ENCODE peak calls at places on chromosomes 1 and 21, in five cellular contexts. One of them, this sample, is unnamed.

GRCh38 chr1:85282424-85282823 is 6.0 kb upstream of the BCL10 start:
- DNase-seq in HT-29: peak
- DNase-seq in WTC11: peak
- DNase-seq in H54: no peak
- DNase-seq in tibial artery: no peak
- DNase-seq in this sample: no peak

GRCh38 chr1:182616130-182617074 is 12.2 kb upstream of the RGS16 start:
- DNase-seq in HT-29: peak
- DNase-seq in WTC11: peak
- DNase-seq in H54: no peak
- DNase-seq in tibial artery: peak
- DNase-seq in this sample: no peak

GRCh38 chr1:241551759-241552638 is 19.8 kb downstream of the KMO start:
- DNase-seq in HT-29: no peak
- DNase-seq in WTC11: no peak
- DNase-seq in H54: no peak
- DNase-seq in tibial artery: no peak
- DNase-seq in this sample: no peak

GRCh38 chr1:228148971-228149340 is 774 bp upstream of the GJC2 start:
- DNase-seq in HT-29: peak
- DNase-seq in WTC11: no peak
- DNase-seq in H54: no peak
- DNase-seq in tibial artery: no peak
- DNase-seq in this sample: no peak

GRCh38 chr1:169838942-169839341 is 44.2 kb upstream of the METTL18 start:
- DNase-seq in HT-29: no peak
- DNase-seq in WTC11: no peak
- DNase-seq in H54: no peak
- DNase-seq in tibial artery: no peak
- DNase-seq in this sample: no peak

GRCh38 chr1:223776075-223776814 is 63.9 kb downstream of the CAPN2 start:
- DNase-seq in HT-29: peak
- DNase-seq in WTC11: no peak
- DNase-seq in H54: peak
- DNase-seq in tibial artery: no peak
- DNase-seq in this sample: peak

GRCh38 chr1:6239950-6240768 is 3.8 kb upstream of the HES3 start:
- DNase-seq in HT-29: no peak
- DNase-seq in WTC11: no peak
- DNase-seq in H54: no peak
- DNase-seq in tibial artery: no peak
- DNase-seq in this sample: no peak

GRCh38 chr1:229024528-229025119 is 246.3 kb upstream of the RAB4A start:
- DNase-seq in HT-29: peak
- DNase-seq in WTC11: no peak
- DNase-seq in H54: peak
- DNase-seq in tibial artery: no peak
- DNase-seq in this sample: no peak

GRCh38 chr1:218810336-218810735 is 363.3 kb upstream of the LYPLAL1 start:
- DNase-seq in HT-29: no peak
- DNase-seq in WTC11: no peak
- DNase-seq in H54: no peak
- DNase-seq in tibial artery: no peak
- DNase-seq in this sample: no peak

GRCh38 chr1:147757015-147757990 is 3.1 kb downstream of the GJA5 start:
- DNase-seq in HT-29: peak
- DNase-seq in WTC11: no peak
- DNase-seq in H54: no peak
- DNase-seq in tibial artery: no peak
- DNase-seq in this sample: no peak

GRCh38 chr1:46102769-46103476 is 29.5 kb downstream of the PIK3R3 start:
- DNase-seq in HT-29: no peak
- DNase-seq in WTC11: no peak
- DNase-seq in H54: no peak
- DNase-seq in tibial artery: no peak
- DNase-seq in this sample: no peak

GRCh38 chr1:63916485-63917360 is 142.9 kb downstream of the ROR1 start:
- DNase-seq in HT-29: peak
- DNase-seq in WTC11: no peak
- DNase-seq in H54: no peak
- DNase-seq in tibial artery: no peak
- DNase-seq in this sample: no peak

GRCh38 chr1:94994805-94995204 is 67.9 kb upstream of the CNN3 start:
- DNase-seq in HT-29: no peak
- DNase-seq in WTC11: no peak
- DNase-seq in H54: no peak
- DNase-seq in tibial artery: no peak
- DNase-seq in this sample: no peak

GRCh38 chr1:220368352-220369265 is 96.4 kb upstream of the RAB3GAP2 start:
- DNase-seq in HT-29: peak
- DNase-seq in WTC11: no peak
- DNase-seq in H54: no peak
- DNase-seq in tibial artery: no peak
- DNase-seq in this sample: no peak

GRCh38 chr1:18890704-18891103 is 11.7 kb downstream of the ALDH4A1 start:
- DNase-seq in HT-29: no peak
- DNase-seq in WTC11: no peak
- DNase-seq in H54: no peak
- DNase-seq in tibial artery: peak
- DNase-seq in this sample: no peak

GRCh38 chr1:243525085-243525487 is 269.2 kb downstream of the SDCCAG8 start:
- DNase-seq in HT-29: no peak
- DNase-seq in WTC11: no peak
- DNase-seq in H54: no peak
- DNase-seq in tibial artery: no peak
- DNase-seq in this sample: peak

GRCh38 chr21:37087188-37087587 is 14.1 kb downstream of the TTC3 start:
- DNase-seq in HT-29: peak
- DNase-seq in WTC11: no peak
- DNase-seq in H54: no peak
- DNase-seq in tibial artery: no peak
- DNase-seq in this sample: no peak

GRCh38 chr1:35958558-35958957 is 27.7 kb downstream of the AGO3 start:
- DNase-seq in HT-29: no peak
- DNase-seq in WTC11: no peak
- DNase-seq in H54: no peak
- DNase-seq in tibial artery: no peak
- DNase-seq in this sample: no peak

GRCh38 chr1:119008483-119009299 is 20.5 kb upstream of the TBX15 start:
- DNase-seq in HT-29: peak
- DNase-seq in WTC11: no peak
- DNase-seq in H54: peak
- DNase-seq in tibial artery: peak
- DNase-seq in this sample: no peak

GRCh38 chr1:175978926-175979325 is 228.2 kb downstream of the COP1 start:
- DNase-seq in HT-29: no peak
- DNase-seq in WTC11: no peak
- DNase-seq in H54: no peak
- DNase-seq in tibial artery: no peak
- DNase-seq in this sample: no peak

GRCh38 chr1:112359961-112360767 is 35.9 kb upstream of the CTTNBP2NL start:
- DNase-seq in HT-29: no peak
- DNase-seq in WTC11: peak
- DNase-seq in H54: no peak
- DNase-seq in tibial artery: peak
- DNase-seq in this sample: no peak

GRCh38 chr1:89598450-89599331 is 34.2 kb upstream of the LRRC8C start:
- DNase-seq in HT-29: peak
- DNase-seq in WTC11: no peak
- DNase-seq in H54: peak
- DNase-seq in tibial artery: no peak
- DNase-seq in this sample: no peak

GRCh38 chr1:85340427-85340826 is 64.0 kb upstream of the BCL10 start:
- DNase-seq in HT-29: no peak
- DNase-seq in WTC11: no peak
- DNase-seq in H54: no peak
- DNase-seq in tibial artery: no peak
- DNase-seq in this sample: no peak

This sample was measured in HS-27A.